ENCODE peak calls at places on chromosome 3, in four cellular contexts. U, Q, N and Y are unnamed samples.

GRCh38 chr3:149702691-149703426 is 45.0 kb upstream of the WWTR1 start:
- DNase-seq in Q (no peak), U (no peak), N (peak), Y (peak)

GRCh38 chr3:119220198-119220597 is 20.5 kb downstream of the B4GALT4 start:
- DNase-seq in Q (no peak), U (no peak), N (no peak), Y (no peak)

GRCh38 chr3:116770815-116771450 is 61.4 kb downstream of the TUSC7 start:
- DNase-seq in N (peak), U (peak), Q (peak), Y (peak)

GRCh38 chr3:50389368-50389767 is 30.0 kb upstream of the TMEM115 start:
- DNase-seq in U (no peak), N (no peak), Q (no peak), Y (no peak)

GRCh38 chr3:125137432-125138033 is 75.0 kb downstream of the SLC12A8 start:
- DNase-seq in Q (no peak), U (no peak), N (peak), Y (no peak)

GRCh38 chr3:121942116-121942786 is 48.0 kb downstream of the SLC15A2 start:
- DNase-seq in U (no peak), Q (no peak), N (no peak), Y (no peak)

GRCh38 chr3:8563146-8563545 is 61.5 kb downstream of the LMCD1 start:
- DNase-seq in Q (no peak), N (no peak), U (no peak), Y (no peak)

GRCh38 chr3:183764854-183765731 is 60.3 kb downstream of the MAP6D1 start:
- DNase-seq in Q (no peak), U (no peak), N (peak), Y (no peak)

GRCh38 chr3:123271466-123272159 is 69.9 kb downstream of the SEC22A start:
- DNase-seq in U (no peak), Q (peak), N (no peak), Y (no peak)

GRCh38 chr3:101836907-101837598 is 12.3 kb upstream of the NFKBIZ start:
- DNase-seq in U (no peak), Q (no peak), N (peak), Y (peak)

GRCh38 chr3:195247086-195247862 is 23.7 kb downstream of the XXYLT1 start:
- DNase-seq in N (no peak), Q (no peak), U (no peak), Y (no peak)

GRCh38 chr3:149153402-149153801 is 24.0 kb downstream of the HPS3 start:
- DNase-seq in N (no peak), Q (no peak), U (no peak), Y (no peak)

GRCh38 chr3:28986922-28987321 is 293.9 kb upstream of the RBMS3 start:
- DNase-seq in U (no peak), N (no peak), Q (no peak), Y (no peak)

GRCh38 chr3:99167016-99167415 is 265.5 kb upstream of the DCBLD2 start:
- DNase-seq in U (no peak), N (peak), Q (no peak), Y (no peak)

GRCh38 chr3:127044996-127045395 is 62.1 kb downstream of the PLXNA1 start:
- DNase-seq in Q (no peak), U (no peak), N (no peak), Y (no peak)

GRCh38 chr3:192449036-192449435 is 278.3 kb downstream of the FGF12 start:
- DNase-seq in U (no peak), N (no peak), Q (no peak), Y (no peak)

GRCh38 chr3:34570916-34571705 is 772.7 kb downstream of the PDCD6IP start:
- DNase-seq in N (no peak), U (no peak), Q (no peak), Y (no peak)

DNA sequence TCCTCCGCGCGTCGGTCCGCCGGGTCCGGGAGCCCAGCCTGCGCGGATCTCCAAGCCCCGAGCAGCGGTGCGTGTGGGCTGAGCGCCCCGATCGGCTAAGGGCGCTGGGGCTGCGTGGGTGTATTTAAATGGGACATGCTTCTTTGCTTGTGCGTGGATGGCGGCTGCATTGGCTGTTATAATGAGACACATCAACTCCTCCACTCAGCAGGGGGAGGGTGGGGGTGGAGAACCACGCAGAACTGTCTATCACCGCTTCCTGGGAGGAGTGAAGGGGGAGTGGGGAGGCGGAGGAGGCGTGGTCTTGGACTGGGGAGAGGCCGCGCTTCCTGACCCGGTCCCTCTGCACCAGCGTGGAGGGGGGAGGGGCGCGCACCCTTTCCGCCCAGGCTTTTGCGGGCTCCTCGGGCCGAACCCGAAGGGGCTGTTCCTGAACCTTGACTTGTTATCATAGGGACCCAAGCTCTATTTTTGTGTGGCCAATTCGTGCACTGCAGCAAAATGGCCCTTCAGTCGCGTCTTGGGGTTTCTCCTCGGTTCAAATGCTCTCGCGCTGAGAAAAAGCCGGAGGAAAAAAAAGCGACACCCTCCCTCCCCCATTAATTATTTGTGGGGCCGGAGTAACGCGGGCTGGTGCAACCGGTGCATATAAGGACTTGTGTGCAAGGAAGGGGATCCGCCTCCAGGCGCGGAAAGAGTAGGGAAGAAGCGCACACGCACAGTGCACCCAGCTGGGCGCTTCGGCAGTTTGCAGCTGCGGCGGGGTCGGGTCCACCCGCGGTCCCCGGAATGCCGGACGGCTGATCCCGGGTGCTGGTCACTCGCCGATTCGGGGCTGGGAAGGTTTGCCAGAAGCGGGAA is at the start of gene TNIK:
- DNase-seq in N (peak), Q (peak), U (peak), Y (peak)
- TF ChIP-seq CTCF in N (no peak), Q (no peak), U (peak), Y (no peak)

GRCh38 chr3:141307351-141308059 is 60.8 kb upstream of the ZBTB38 start:
- DNase-seq in U (no peak), Q (no peak), N (no peak), Y (no peak)

GRCh38 chr3:141311170-141311495 is 57.2 kb upstream of the ZBTB38 start:
- DNase-seq in N (no peak), U (no peak), Q (no peak), Y (no peak)

GRCh38 chr3:141306922-141307321 is 61.4 kb upstream of the ZBTB38 start:
- DNase-seq in Q (no peak), U (no peak), N (no peak), Y (no peak)

GRCh38 chr3:141306276-141306675 is 62.0 kb upstream of the ZBTB38 start:
- DNase-seq in N (peak), U (no peak), Q (no peak), Y (no peak)

GRCh38 chr3:141308588-141309218 is 59.6 kb upstream of the ZBTB38 start:
- DNase-seq in U (peak), Q (no peak), N (peak), Y (no peak)
- TF ChIP-seq CTCF in U (peak), Q (peak), N (peak), Y (peak)

GRCh38 chr3:134453631-134454030 is 32.2 kb downstream of the ANAPC13 start:
- DNase-seq in Q (no peak), U (no peak), N (no peak), Y (no peak)
- TF ChIP-seq CTCF in Q (no peak), U (no peak), N (no peak), Y (peak)

GRCh38 chr3:160449660-160450598 is at the start of gene TRIM59:
- DNase-seq in U (peak), N (peak), Q (peak), Y (peak)
- TF ChIP-seq CTCF in U (no peak), N (no peak), Q (no peak), Y (no peak)